ENCODE peak calls at places on chromosomes 12 and 14, in four cellular contexts. X is A549, B is K562, T is HepG2. G is an unnamed sample.

GRCh38 chr14:36874396-36875138 is 212.9 kb downstream of the PAX9 start:
- DNase-seq in T (no peak), B (no peak), X (no peak), G (no peak)

GRCh38 chr12:71124833-71125460 is 32.9 kb downstream of the TSPAN8 start:
- DNase-seq in X (no peak), B (no peak), T (peak), G (no peak)

GRCh38 chr12:116818341-116818856 is 62.8 kb downstream of the HRK start:
- DNase-seq in T (no peak), B (peak), X (no peak), G (no peak)

GRCh38 chr12:55937956-55938355 is 7.0 kb downstream of the DGKA start:
- DNase-seq in B (no peak), T (no peak), X (no peak), G (no peak)

GRCh38 chr12:118061876-118062791 is 1.2 kb upstream of the WSB2 start:
- DNase-seq in B (peak), X (peak), T (no peak), G (peak)

GRCh38 chr14:92199763-92200162 is 78.0 kb downstream of the CPSF2 start:
- DNase-seq in X (no peak), B (no peak), T (no peak), G (no peak)

GRCh38 chr14:89618821-89619551 is 202.0 kb upstream of the FOXN3 start:
- DNase-seq in B (no peak), X (peak), T (peak), G (peak)

GRCh38 chr12:78866518-78866917 is 1.9 kb downstream of the SYT1 start:
- DNase-seq in X (no peak), B (no peak), T (no peak), G (no peak)

GRCh38 chr12:6478406-6478805 is 7.9 kb upstream of the VAMP1 start:
- DNase-seq in T (no peak), B (no peak), X (no peak), G (no peak)

GRCh38 chr14:74965770-74966153 is 10.4 kb upstream of the PGF start:
- DNase-seq in X (no peak), B (no peak), T (no peak), G (no peak)

GRCh38 chr12:120710805-120711296 is 593 bp downstream of the UNC119B start:
- DNase-seq in X (peak), T (no peak), B (peak), G (peak)

GRCh38 chr12:111440152-111440551 is 34.4 kb downstream of the SH2B3 start:
- DNase-seq in T (no peak), X (no peak), B (no peak), G (no peak)

GRCh38 chr12:52091869-52092268 is 12.4 kb downstream of the SMIM41 start:
- DNase-seq in B (no peak), X (no peak), T (no peak), G (no peak)

GRCh38 chr12:40693503-40693863 is 1.2 kb downstream of the CNTN1 start:
- DNase-seq in B (no peak), X (peak), T (no peak), G (peak)

GRCh38 chr12:93292731-93293566 is 84.8 kb upstream of the NUDT4 start:
- DNase-seq in B (no peak), T (peak), X (no peak), G (no peak)

GRCh38 chr12:55720071-55720564 is at the start of gene RDH5:
- DNase-seq in B (no peak), X (no peak), T (peak), G (no peak)

GRCh38 chr12:67940780-67941243 is 48.4 kb upstream of the IFNG-AS1 start:
- DNase-seq in X (no peak), B (no peak), T (peak), G (no peak)

GRCh38 chr14:39023939-39024871 is 78.8 kb downstream of the SEC23A start:
- DNase-seq in T (peak), B (no peak), X (no peak), G (no peak)

GRCh38 chr14:92456215-92457017 is 57.2 kb upstream of the RIN3 start:
- DNase-seq in X (peak), T (peak), B (peak), G (peak)

GRCh38 chr12:108756421-108756820 is 25.1 kb upstream of the CORO1C start:
- DNase-seq in T (no peak), B (no peak), X (no peak), G (no peak)

GRCh38 chr14:24315807-24316596 is 4.7 kb downstream of the LTB4R start:
- DNase-seq in B (peak), T (peak), X (no peak), G (peak)

GRCh38 chr12:1925125-1925963 is 6.9 kb upstream of the CACNA2D4 start:
- DNase-seq in X (no peak), B (no peak), T (no peak), G (no peak)

GRCh38 chr12:132094269-132094891 is 49.7 kb downstream of the DDX51 start:
- DNase-seq in X (no peak), B (no peak), T (no peak), G (no peak)

GRCh38 chr12:29066061-29066588 is 83.0 kb upstream of the FAR2 start:
- DNase-seq in B (no peak), X (no peak), T (no peak), G (no peak)

GRCh38 chr12:99600388-99600787 is 47.2 kb upstream of the GARIN6 start:
- DNase-seq in B (no peak), T (no peak), X (no peak), G (no peak)

GRCh38 chr14:32307881-32308582 is 21.1 kb upstream of the AKAP6 start:
- DNase-seq in T (peak), B (no peak), X (no peak), G (no peak)

GRCh38 chr14:20503905-20504304 is 1.4 kb upstream of the RNASE10 start:
- DNase-seq in T (no peak), B (no peak), X (no peak), G (no peak)

GRCh38 chr14:103448097-103448496 is 62.9 kb downstream of the MARK3 start:
- DNase-seq in T (no peak), X (no peak), B (peak), G (no peak)

GRCh38 chr14:103443106-103443505 is 57.9 kb downstream of the MARK3 start:
- DNase-seq in T (no peak), B (no peak), X (no peak), G (no peak)

GRCh38 chr14:103445783-103446182 is 60.6 kb downstream of the MARK3 start:
- DNase-seq in X (no peak), B (no peak), T (no peak), G (no peak)

GRCh38 chr14:103442288-103442687 is 57.1 kb downstream of the MARK3 start:
- DNase-seq in X (no peak), T (no peak), B (no peak), G (no peak)

GRCh38 chr14:103444837-103445524 is 59.8 kb downstream of the MARK3 start:
- DNase-seq in X (no peak), B (peak), T (no peak), G (no peak)
- TF ChIP-seq NR3C1 in X (no peak), B (no peak), T (no peak), G (no peak)

DNA sequence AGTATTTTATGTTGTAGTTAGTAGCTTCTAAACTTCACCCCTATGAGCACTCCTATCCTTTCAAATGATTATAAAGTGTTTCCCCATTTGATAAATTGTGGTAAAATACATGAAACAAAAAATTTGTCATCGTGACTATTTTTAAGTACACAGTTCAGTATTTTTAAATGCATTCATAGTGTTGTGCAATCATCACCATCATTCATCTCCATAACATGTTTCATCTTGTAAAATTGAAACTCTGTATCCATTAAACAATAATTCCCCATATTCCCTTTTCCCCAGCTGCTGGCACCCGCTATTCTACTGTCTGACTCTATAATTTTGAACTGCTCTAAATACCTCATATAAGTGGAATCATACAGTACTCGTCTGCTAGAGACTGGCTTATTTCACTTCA is 52.5 kb downstream of the ATP23 start:
- DNase-seq in T (no peak), B (no peak), X (no peak), G (no peak)
- TF ChIP-seq NR3C1 in T (no peak), B (no peak), X (no peak), G (no peak)

DNA sequence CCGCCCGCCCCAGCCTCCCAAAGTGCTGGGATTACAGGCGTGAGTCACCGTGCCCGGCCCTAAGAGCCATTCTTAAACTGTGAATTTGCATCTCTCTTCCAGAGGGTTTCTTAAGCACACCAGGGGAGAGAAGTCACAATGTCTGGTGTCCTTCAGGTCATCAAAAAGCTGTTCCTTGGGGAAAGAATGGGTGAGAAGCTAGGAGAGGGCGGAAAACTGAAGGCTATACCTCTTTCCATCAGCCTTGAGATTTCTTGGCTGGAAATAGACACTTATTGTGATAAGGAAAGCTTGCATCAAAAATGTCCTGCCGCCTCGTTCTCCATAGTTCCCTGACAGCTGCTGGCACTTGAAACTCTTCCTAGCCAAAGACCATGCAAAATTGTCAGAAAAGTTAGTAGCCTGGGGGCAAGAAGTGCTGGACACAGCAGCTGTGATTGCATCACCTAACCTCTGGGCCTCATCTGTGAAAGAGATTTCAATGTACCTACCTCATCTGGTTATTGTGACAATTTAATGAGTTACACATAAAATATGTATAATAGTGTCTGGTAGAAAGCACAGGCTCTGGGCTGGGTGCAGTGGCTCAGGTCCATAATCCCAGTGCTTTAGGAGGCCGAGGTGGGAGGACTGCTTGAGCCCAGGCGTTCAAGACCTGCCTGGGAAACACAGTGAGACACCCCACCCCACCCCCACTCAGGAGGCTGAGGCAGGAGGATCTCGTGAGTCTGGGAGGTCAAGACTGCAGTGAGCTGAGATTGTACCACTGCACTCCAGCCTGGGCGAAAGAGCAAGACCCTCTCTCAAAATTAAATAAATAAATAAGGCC is 9.7 kb upstream of the UBC start:
- DNase-seq in T (no peak), X (no peak), B (peak), G (no peak)
- TF ChIP-seq NR3C1 in T (no peak), X (no peak), B (no peak), G (no peak)

GRCh38 chr12:13197526-13198141 is 1.1 kb downstream of the EMP1 start:
- DNase-seq in T (no peak), X (no peak), B (no peak), G (no peak)
- TF ChIP-seq NR3C1 in T (no peak), X (no peak), B (no peak), G (no peak)

GRCh38 chr14:85535916-85536834 is 6.2 kb downstream of the FLRT2 start:
- DNase-seq in X (peak), B (no peak), T (peak), G (no peak)

GRCh38 chr14:85534914-85535313 is 5.0 kb downstream of the FLRT2 start:
- DNase-seq in B (no peak), T (no peak), X (no peak), G (no peak)

GRCh38 chr14:85533821-85534271 is 3.9 kb downstream of the FLRT2 start:
- DNase-seq in X (peak), B (no peak), T (no peak), G (peak)

GRCh38 chr14:85534435-85534834 is 4.5 kb downstream of the FLRT2 start:
- DNase-seq in B (no peak), X (no peak), T (no peak), G (peak)

GRCh38 chr14:85535316-85535715 is 5.4 kb downstream of the FLRT2 start:
- DNase-seq in X (no peak), B (no peak), T (no peak), G (no peak)
- TF ChIP-seq NR3C1 in X (no peak), B (no peak), T (no peak), G (no peak)

DNA sequence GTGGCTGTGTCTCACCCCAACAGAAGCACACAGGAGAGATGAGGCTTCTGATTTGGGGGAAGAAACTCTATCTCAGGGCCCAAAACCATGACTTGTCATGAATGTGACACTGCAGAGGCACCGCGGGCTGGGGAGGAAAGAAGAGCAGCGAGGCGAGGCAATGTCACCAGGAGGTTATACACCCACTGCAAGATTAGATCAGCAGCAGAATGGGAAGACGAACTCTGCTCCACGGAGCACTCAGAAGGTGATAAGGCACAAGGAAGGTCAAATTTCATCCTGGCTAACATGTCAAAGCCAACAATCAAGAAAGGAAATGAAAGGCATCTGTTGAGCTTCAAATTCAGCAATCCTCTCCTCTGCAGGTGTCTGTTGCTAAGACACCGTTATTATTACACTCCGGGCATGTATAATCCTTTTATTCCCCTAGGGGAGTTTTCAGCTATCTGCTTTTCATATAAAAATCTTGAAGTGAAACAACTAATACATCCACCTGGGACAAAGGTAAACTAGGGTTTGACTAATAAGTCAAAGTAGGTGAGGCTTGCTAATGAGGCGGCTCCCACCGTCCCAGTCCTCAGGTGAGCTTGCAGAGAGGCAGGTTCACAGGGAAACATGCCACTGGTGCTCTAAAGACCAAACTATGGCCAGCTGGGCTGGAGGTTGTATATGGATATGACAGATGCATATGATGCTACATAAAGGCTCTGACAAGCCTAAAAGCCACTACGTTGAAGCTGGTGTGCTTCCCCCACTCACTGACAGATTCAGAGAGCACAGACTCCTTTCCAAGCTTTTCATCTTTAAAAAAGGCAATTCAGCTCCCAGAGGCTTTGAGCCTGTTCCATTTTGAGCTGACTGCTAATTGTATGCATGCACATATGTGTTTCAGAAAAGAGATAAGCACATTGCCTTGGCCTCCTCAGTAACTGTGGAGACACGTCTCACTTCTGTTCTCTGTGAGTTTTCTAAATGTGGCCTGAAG is 221.2 kb downstream of the NELL2 start:
- DNase-seq in X (no peak), T (no peak), B (no peak), G (no peak)
- TF ChIP-seq NR3C1 in X (no peak), T (no peak), B (no peak), G (no peak)

GRCh38 chr14:104926619-104927431 is 2.1 kb downstream of the PLD4 start:
- DNase-seq in T (no peak), X (no peak), B (no peak), G (peak)

GRCh38 chr14:104924421-104925213 is at the start of gene PLD4:
- DNase-seq in X (no peak), T (no peak), B (no peak), G (no peak)

GRCh38 chr14:104925214-104925899 is 678 bp downstream of the PLD4 start:
- DNase-seq in X (no peak), B (no peak), T (no peak), G (no peak)

GRCh38 chr14:104927432-104927816 is 2.7 kb downstream of the PLD4 start:
- DNase-seq in X (no peak), T (no peak), B (no peak), G (peak)

DNA sequence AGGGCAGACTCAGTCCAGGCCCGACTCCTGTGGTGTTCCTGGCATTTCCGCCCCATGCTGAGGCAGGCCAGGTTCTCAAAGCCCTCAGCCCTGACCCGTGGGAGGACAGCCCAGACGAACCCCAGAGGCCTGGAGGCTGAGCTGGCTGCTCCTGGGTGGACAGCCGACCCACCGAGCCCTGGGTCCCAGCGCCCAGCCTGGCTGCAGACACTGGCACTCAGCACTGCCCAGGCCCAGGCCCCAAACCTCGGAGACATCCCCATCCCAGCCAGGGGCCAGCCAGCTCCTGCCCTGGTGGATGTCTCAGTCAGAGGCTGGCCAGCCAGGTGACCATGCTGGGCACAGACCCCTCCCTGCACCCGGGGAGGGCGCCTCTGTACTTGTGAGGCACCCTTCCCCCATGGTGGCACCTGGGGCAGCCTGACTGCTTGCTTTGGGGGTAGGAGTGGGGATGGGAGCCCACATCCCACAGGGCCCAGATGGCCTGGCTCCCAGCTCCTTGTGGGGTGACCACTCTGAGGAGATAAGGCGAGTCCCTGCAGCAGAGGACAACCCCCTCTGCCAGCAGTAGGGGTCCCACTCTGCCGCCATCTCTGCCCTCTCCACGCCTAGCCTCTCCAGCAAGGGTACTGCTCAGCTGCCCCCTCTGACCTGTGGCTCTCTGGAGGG is 1.4 kb downstream of the PLD4 start:
- DNase-seq in T (no peak), X (no peak), B (no peak), G (no peak)
- TF ChIP-seq NR3C1 in T (no peak), X (no peak), B (no peak), G (no peak)